ENCODE peak calls at places on chromosomes 3 and 15, in four cellular contexts. One of them, this sample, is unnamed.
A peak's percentile ranks its signal among the peaks of the same experiment; 100 is the strongest.

GRCh38 chr3:127037971-127038446 is 55.1 kb downstream of the PLXNA1 start:
- DNase-seq in AG09309: no peak
- DNase-seq in ELF-1: no peak
- DNase-seq in HS-5: no peak
- DNase-seq in this sample: no peak

GRCh38 chr3:122612706-122613105 is 35.3 kb downstream of the PARP15 start:
- DNase-seq in AG09309: no peak
- DNase-seq in ELF-1: no peak
- DNase-seq in HS-5: no peak
- DNase-seq in this sample: no peak

GRCh38 chr15:75639191-75639708 is 774 bp downstream of the IMP3 start:
- DNase-seq in AG09309: no peak
- DNase-seq in ELF-1: no peak
- DNase-seq in HS-5: no peak
- DNase-seq in this sample: no peak

GRCh38 chr15:49832421-49832980 is 211.7 kb downstream of the DTWD1 start:
- DNase-seq in AG09309: no peak
- DNase-seq in ELF-1: peak; percentile 49
- DNase-seq in HS-5: no peak
- DNase-seq in this sample: no peak

GRCh38 chr3:194069421-194070219 is 66.3 kb upstream of the HES1 start:
- DNase-seq in AG09309: peak; percentile 49
- DNase-seq in ELF-1: no peak
- DNase-seq in HS-5: no peak
- DNase-seq in this sample: no peak

GRCh38 chr15:55942332-55942731 is 51.1 kb downstream of the NEDD4 start:
- DNase-seq in AG09309: no peak
- DNase-seq in ELF-1: no peak
- DNase-seq in HS-5: no peak
- DNase-seq in this sample: no peak

GRCh38 chr3:16176391-16177030 is 2.0 kb downstream of the GALNT15 start:
- DNase-seq in AG09309: no peak
- DNase-seq in ELF-1: no peak
- DNase-seq in HS-5: no peak
- DNase-seq in this sample: no peak

GRCh38 chr15:27770769-27771554 is 328.2 kb downstream of the OCA2 start:
- DNase-seq in AG09309: no peak
- DNase-seq in ELF-1: no peak
- DNase-seq in HS-5: no peak
- DNase-seq in this sample: no peak

GRCh38 chr3:57118279-57118678 is 46.9 kb downstream of the IL17RD start:
- DNase-seq in AG09309: no peak
- DNase-seq in ELF-1: no peak
- DNase-seq in HS-5: no peak
- DNase-seq in this sample: no peak

GRCh38 chr3:176964656-176965055 is 232.6 kb downstream of the TBL1XR1 start:
- DNase-seq in AG09309: no peak
- DNase-seq in ELF-1: no peak
- DNase-seq in HS-5: no peak
- DNase-seq in this sample: no peak

GRCh38 chr15:51444112-51444511 is 102.7 kb downstream of the GLDN start:
- DNase-seq in AG09309: no peak
- DNase-seq in ELF-1: no peak
- DNase-seq in HS-5: no peak
- DNase-seq in this sample: no peak

GRCh38 chr3:65402597-65402996 is 636.1 kb downstream of the MAGI1 start:
- DNase-seq in AG09309: peak; percentile 78
- DNase-seq in ELF-1: peak; percentile 12
- DNase-seq in HS-5: peak; percentile 94
- DNase-seq in this sample: peak; percentile 83

GRCh38 chr15:76978522-76979330 is 16.2 kb upstream of the PSTPIP1 start:
- DNase-seq in AG09309: no peak
- DNase-seq in ELF-1: no peak
- DNase-seq in HS-5: no peak
- DNase-seq in this sample: no peak

GRCh38 chr3:149273096-149273751 is 51.6 kb upstream of the CP start:
- DNase-seq in AG09309: peak; percentile 76
- DNase-seq in ELF-1: peak; percentile 80
- DNase-seq in HS-5: peak; percentile 72
- DNase-seq in this sample: peak; percentile 40

GRCh38 chr15:63238796-63239195 is 38.6 kb upstream of the APH1B start:
- DNase-seq in AG09309: peak; percentile 54
- DNase-seq in ELF-1: no peak
- DNase-seq in HS-5: peak; percentile 60
- DNase-seq in this sample: no peak

GRCh38 chr3:69901802-69902201 is 97.7 kb upstream of the SAMMSON start:
- DNase-seq in AG09309: no peak
- DNase-seq in ELF-1: no peak
- DNase-seq in HS-5: no peak
- DNase-seq in this sample: no peak

This sample was measured in GM04503.